ENCODE peak calls at places on chromosomes 13 and 19, in nine cellular contexts. H is D721Med; R is AG20443; X is T-helper 17 cell; Q is HT-29; Y is stimulated activated CD8-positive, alpha-beta memory T cell treated with anti-CD3 and anti-CD28 coated beads, Interleukin-15, amount 100 ng/mL, for 1 hour; E is HAP-1; W is GM19239; A is cortex of kidney. B is an unnamed sample.

GRCh38 chr19:31985001-31985605 is 360.3 kb upstream of the ZNF507 start:
- DNase-seq in H (no peak), R (no peak), X (no peak), Q (no peak), Y (no peak), E (no peak), W (no peak), A (no peak), B (no peak)

GRCh38 chr19:32197896-32198882 is 147.2 kb upstream of the ZNF507 start:
- DNase-seq in H (no peak), R (no peak), X (no peak), Q (no peak), Y (no peak), E (no peak), W (no peak), A (no peak), B (no peak)

GRCh38 chr19:49639401-49640112 is 386 bp downstream of the RRAS start:
- DNase-seq in H (no peak), R (no peak), X (no peak), Q (no peak), Y (no peak), E (no peak), W (no peak), A (no peak), B (no peak)

GRCh38 chr13:78764665-78765064 is 105.7 kb upstream of the OBI1 start:
- DNase-seq in H (no peak), R (no peak), X (no peak), Q (no peak), Y (no peak), E (no peak), W (no peak), A (no peak), B (no peak)

GRCh38 chr19:38975214-38975860 is at the start of gene FBXO17:
- DNase-seq in H (no peak), R (peak), X (no peak), Q (no peak), Y (no peak), E (peak), W (no peak), A (no peak), B (peak)

GRCh38 chr13:103523853-103524252 is 457.6 kb upstream of the SLC10A2 start:
- DNase-seq in H (no peak), R (no peak), X (no peak), Q (no peak), Y (no peak), E (no peak), W (no peak), A (no peak), B (no peak)

GRCh38 chr19:4622695-4623421 is 16.5 kb upstream of the TNFAIP8L1 start:
- DNase-seq in H (no peak), R (no peak), X (no peak), Q (no peak), Y (no peak), E (no peak), W (no peak), A (no peak), B (no peak)

GRCh38 chr13:34416833-34417425 is 525.1 kb upstream of the NBEA start:
- DNase-seq in H (no peak), R (peak), X (no peak), Q (no peak), Y (no peak), E (no peak), W (no peak), A (no peak), B (peak)

GRCh38 chr13:95607363-95607762 is 37.1 kb downstream of the DZIP1 start:
- DNase-seq in H (no peak), R (no peak), X (no peak), Q (peak), Y (no peak), E (no peak), W (no peak), A (no peak), B (no peak)

GRCh38 chr19:15812059-15812722 is 3.3 kb downstream of the OR10H1 start:
- DNase-seq in H (no peak), R (no peak), X (no peak), Q (peak), Y (peak), E (no peak), W (no peak), A (no peak), B (no peak)

GRCh38 chr13:102033719-102034446 is 368.0 kb downstream of the FGF14 start:
- DNase-seq in H (no peak), R (no peak), X (no peak), Q (no peak), Y (no peak), E (no peak), W (no peak), A (no peak), B (no peak)

GRCh38 chr19:14979498-14980255 is at the start of gene SLC1A6:
- DNase-seq in H (no peak), R (no peak), X (no peak), Q (no peak), Y (no peak), E (peak), W (no peak), A (no peak), B (no peak)

GRCh38 chr13:65594255-65594654 is 1635.9 kb downstream of the PCDH9 start:
- DNase-seq in H (no peak), R (no peak), X (no peak), Q (no peak), Y (no peak), E (no peak), W (no peak), A (no peak), B (no peak)

GRCh38 chr13:26656919-26657318 is 99.4 kb downstream of the WASF3 start:
- DNase-seq in H (no peak), R (peak), X (no peak), Q (peak), Y (no peak), E (no peak), W (no peak), A (no peak), B (peak)

GRCh38 chr13:48096670-48097069 is 1.8 kb upstream of the MED4 start:
- DNase-seq in H (no peak), R (no peak), X (no peak), Q (peak), Y (no peak), E (peak), W (no peak), A (no peak), B (no peak)

GRCh38 chr13:50594276-50594970 is 249.1 kb downstream of the DLEU7 start:
- DNase-seq in H (no peak), R (no peak), X (no peak), Q (no peak), Y (no peak), E (no peak), W (peak), A (no peak), B (no peak)

GRCh38 chr13:95447766-95448165 is 104.8 kb upstream of the CLDN10 start:
- DNase-seq in H (no peak), R (no peak), X (no peak), Q (no peak), Y (no peak), E (no peak), W (no peak), A (no peak), B (no peak)

GRCh38 chr19:18346091-18346490 is 5.7 kb downstream of the PGPEP1 start:
- DNase-seq in H (no peak), R (peak), X (no peak), Q (peak), Y (no peak), E (no peak), W (no peak), A (no peak), B (no peak)

GRCh38 chr13:109400192-109400591 is 386.2 kb downstream of the IRS2 start:
- DNase-seq in H (no peak), R (no peak), X (no peak), Q (peak), Y (no peak), E (no peak), W (no peak), A (no peak), B (no peak)

B was measured in AG08396.